ENCODE peak calls at places on chromosomes 6 and 20, in five cellular contexts. M, E, G, V and K are unnamed samples.

GRCh38 chr6:23690650-23691049 is 435.4 kb upstream of the NRSN1 start:
- DNase-seq in G (no peak), V (no peak), M (no peak), E (no peak), K (no peak)

GRCh38 chr6:55047433-55048044 is 126.8 kb upstream of the HCRTR2 start:
- DNase-seq in M (no peak), V (peak; percentile 13), G (no peak), E (no peak), K (no peak)

GRCh38 chr6:122818866-122819265 is 29.8 kb downstream of the SMPDL3A start:
- DNase-seq in V (no peak), E (no peak), M (no peak), G (no peak), K (no peak)

GRCh38 chr6:5762561-5762968 is 244.2 kb downstream of the NRN1 start:
- DNase-seq in G (no peak), V (no peak), M (no peak), E (no peak), K (no peak)

GRCh38 chr6:10303806-10304520 is 110.9 kb downstream of the TFAP2A start:
- DNase-seq in M (no peak), G (no peak), E (no peak), V (no peak), K (no peak)

GRCh38 chr6:2797564-2798014 is 32.4 kb downstream of the WRNIP1 start:
- DNase-seq in M (no peak), V (no peak), G (no peak), E (no peak), K (peak; percentile 68)

GRCh38 chr6:132683543-132683942 is 24.6 kb upstream of the TAAR1 start:
- DNase-seq in V (no peak), G (peak; percentile 73), M (no peak), E (no peak), K (peak; percentile 16)

GRCh38 chr6:29744131-29744530 is 20.9 kb downstream of the HLA-F start:
- DNase-seq in M (no peak), E (no peak), G (no peak), V (no peak), K (no peak)

GRCh38 chr20:58148891-58149290 is 79.6 kb downstream of the ANKRD60 start:
- DNase-seq in G (no peak), E (no peak), M (no peak), V (no peak), K (no peak)

GRCh38 chr6:26118999-26119398 is 31.8 kb downstream of the HFE start:
- DNase-seq in V (no peak), G (no peak), M (no peak), E (no peak), K (peak; percentile 71)

GRCh38 chr6:158853072-158853871 is 34.1 kb upstream of the EZR start:
- DNase-seq in E (peak; percentile 89), G (peak; percentile 40), V (peak; percentile 68), M (no peak), K (peak; percentile 68)

GRCh38 chr6:89353702-89354392 is 1.3 kb upstream of the UBE2J1 start:
- DNase-seq in M (no peak), V (no peak), E (no peak), G (no peak), K (no peak)

GRCh38 chr6:34580707-34581560 is 24.8 kb upstream of the SPDEF start:
- DNase-seq in M (peak; percentile 35), E (no peak), V (no peak), G (no peak), K (no peak)

GRCh38 chr20:38196592-38196991 is 31.5 kb upstream of the TGM2 start:
- DNase-seq in V (peak; percentile 84), M (peak; percentile 64), E (no peak), G (peak; percentile 87), K (peak; percentile 33)

GRCh38 chr20:45827030-45827652 is at the start of gene TNNC2:
- DNase-seq in E (no peak), M (no peak), G (no peak), V (no peak), K (no peak)
- H3K4me3 ChIP-seq in E (no peak within 1 kb of the TSS), M (no peak within 1 kb of the TSS), G (no peak within 1 kb of the TSS), V (no peak within 1 kb of the TSS), K (no peak within 1 kb of the TSS)

GRCh38 chr6:142155895-142156757 is 9.1 kb downstream of the VTA1 start:
- DNase-seq in G (no peak), V (no peak), M (no peak), E (no peak), K (peak; percentile 45)
- H3K4me3 ChIP-seq in G (no peak overlapping the region), V (no peak overlapping the region), M (no peak overlapping the region), E (no peak overlapping the region), K (no peak overlapping the region)

GRCh38 chr20:1994627-1995026 is 769 bp upstream of the PDYN start:
- DNase-seq in V (no peak), G (no peak), M (no peak), E (no peak), K (no peak)
- H3K4me3 ChIP-seq in V (no peak overlapping the region), G (no peak overlapping the region), M (no peak overlapping the region), E (no peak overlapping the region), K (no peak overlapping the region)

GRCh38 chr6:136551103-136551502 is 881 bp upstream of the MAP7 start:
- DNase-seq in E (no peak), G (no peak), V (no peak), M (no peak), K (no peak)
- H3K4me3 ChIP-seq in E (no peak overlapping the region), G (peak overlapping the region; percentile 63), V (no peak overlapping the region), M (peak overlapping the region; percentile 75), K (no peak overlapping the region)